ENCODE peak calls at places on chromosomes 4 and X, in eight cellular contexts. Y is CD8-positive, alpha-beta T cell; B is aorta; C is stomach; W is mesendoderm; I is right cardiac atrium; E is body of pancreas; T is lower lobe of right lung. L is an unnamed sample.

GRCh38 chr4:79514637-79515320 is 106.8 kb upstream of the GK2 start:
- DNase-seq in Y (no peak), B (no peak), C (no peak), W (no peak), I (no peak), E (no peak), T (no peak), L (no peak)

GRCh38 chr4:24988776-24989175 is 42.0 kb downstream of the LGI2 start:
- DNase-seq in Y (no peak), B (no peak), C (no peak), W (peak; percentile 92), I (no peak), E (no peak), T (no peak), L (no peak)

GRCh38 chrX:13658602-13659001 is 5.7 kb downstream of the TCEANC start:
- DNase-seq in Y (no peak), B (no peak), C (no peak), W (peak; percentile 39), I (no peak), E (no peak), T (no peak), L (no peak)

GRCh38 chr4:176999943-177000543 is 207.3 kb upstream of the VEGFC start:
- DNase-seq in Y (no peak), B (no peak), C (no peak), W (peak; percentile 12), I (no peak), E (no peak), T (no peak), L (no peak)

GRCh38 chrX:123830309-123830708 is 29.5 kb upstream of the XIAP start:
- DNase-seq in Y (no peak), B (peak; percentile 58), C (peak; percentile 36), W (no peak), I (peak; percentile 45), E (no peak), T (peak; percentile 67), L (no peak)

GRCh38 chr4:69760455-69760854 is at the start of gene SULT1B1:
- DNase-seq in Y (no peak), B (peak; percentile 45), C (peak; percentile 58), W (no peak), I (peak; percentile 33), E (no peak), T (peak; percentile 49), L (no peak)

GRCh38 chr4:2415881-2416563 is 2.4 kb downstream of the ZFYVE28 start:
- DNase-seq in Y (no peak), B (no peak), C (no peak), W (no peak), I (no peak), E (no peak), T (no peak), L (no peak)

GRCh38 chr4:90357117-90357710 is 230.0 kb downstream of the CCSER1 start:
- DNase-seq in Y (no peak), B (no peak), C (no peak), W (peak; percentile 69), I (no peak), E (no peak), T (no peak), L (no peak)

GRCh38 chrX:118523920-118524319 is 28.3 kb downstream of the DOCK11 start:
- DNase-seq in Y (peak; percentile 3), B (no peak), C (no peak), W (no peak), I (no peak), E (no peak), T (no peak), L (no peak)

GRCh38 chr4:29051381-29051965 is 1668.7 kb upstream of the PCDH7 start:
- DNase-seq in Y (no peak), B (no peak), C (no peak), W (no peak), I (no peak), E (no peak), T (no peak), L (no peak)

GRCh38 chr4:7852568-7853185 is 87.0 kb downstream of the AFAP1 start:
- DNase-seq in Y (no peak), B (no peak), C (no peak), W (no peak), I (peak; percentile 68), E (peak; percentile 32), T (no peak), L (no peak)

GRCh38 chr4:89724716-89725115 is 112.2 kb downstream of the SNCA start:
- DNase-seq in Y (no peak), B (no peak), C (no peak), W (peak; percentile 53), I (no peak), E (no peak), T (no peak), L (no peak)

GRCh38 chr4:149709640-149710039 is 106.0 kb downstream of the IQCM start:
- DNase-seq in Y (no peak), B (no peak), C (no peak), W (no peak), I (no peak), E (no peak), T (no peak), L (no peak)

DNA sequence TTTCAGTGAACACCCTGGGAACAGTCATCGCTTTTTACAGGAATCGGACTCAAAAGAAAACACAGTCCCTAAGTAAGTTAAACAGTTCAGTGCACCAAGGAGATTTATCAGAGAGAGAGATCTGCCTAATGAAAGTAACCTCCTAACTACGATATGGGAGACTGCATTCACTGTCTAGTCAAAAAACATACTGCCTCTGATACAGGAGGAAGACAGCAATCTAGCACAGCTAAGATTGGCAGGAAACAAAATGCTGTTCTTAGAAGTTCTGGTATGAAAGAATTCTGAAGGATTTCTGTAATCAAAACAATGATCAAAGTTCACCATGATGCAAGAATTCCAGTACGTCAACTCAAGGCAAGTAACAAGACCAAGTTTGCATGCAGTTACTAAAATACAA is 92.8 kb downstream of the MAML3 start:
- DNase-seq in Y (no peak), B (no peak), C (no peak), W (no peak), I (no peak), E (no peak), T (no peak), L (no peak)
- H3K27ac ChIP-seq in Y (no peak overlapping the region), B (no peak overlapping the region), C (no peak overlapping the region), W (no peak overlapping the region), I (no peak overlapping the region), E (no peak overlapping the region), T (peak overlapping the region; percentile 25), L (no peak overlapping the region)

DNA sequence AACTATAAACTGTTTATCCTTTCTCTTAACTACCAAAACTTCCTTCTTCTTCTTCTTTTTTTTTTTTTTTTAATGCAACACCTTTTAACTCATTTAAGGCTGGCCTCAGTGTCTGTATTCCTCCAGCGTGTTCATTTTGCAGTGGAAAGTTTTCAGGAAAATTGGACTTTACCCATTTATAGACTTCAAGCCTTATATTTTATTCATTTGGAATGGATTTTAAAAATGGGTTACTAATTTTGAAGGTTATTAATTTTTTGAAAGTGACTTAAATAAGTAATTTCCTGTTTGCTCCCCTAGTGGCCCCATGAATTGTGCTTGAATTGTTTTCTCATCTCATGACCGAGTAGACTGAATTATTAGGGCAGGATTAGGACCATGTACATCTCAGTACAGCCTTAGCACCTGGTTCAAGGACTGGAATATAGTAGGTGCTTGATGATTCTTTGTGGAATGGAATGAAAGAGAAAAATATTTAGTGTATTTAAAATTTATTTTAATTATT is 282.7 kb downstream of the ANKRD50 start:
- DNase-seq in Y (no peak), B (no peak), C (no peak), W (no peak), I (no peak), E (no peak), T (no peak), L (no peak)
- H3K27ac ChIP-seq in Y (no peak overlapping the region), B (no peak overlapping the region), C (no peak overlapping the region), W (no peak overlapping the region), I (no peak overlapping the region), E (no peak overlapping the region), T (no peak overlapping the region), L (no peak overlapping the region)

DNA sequence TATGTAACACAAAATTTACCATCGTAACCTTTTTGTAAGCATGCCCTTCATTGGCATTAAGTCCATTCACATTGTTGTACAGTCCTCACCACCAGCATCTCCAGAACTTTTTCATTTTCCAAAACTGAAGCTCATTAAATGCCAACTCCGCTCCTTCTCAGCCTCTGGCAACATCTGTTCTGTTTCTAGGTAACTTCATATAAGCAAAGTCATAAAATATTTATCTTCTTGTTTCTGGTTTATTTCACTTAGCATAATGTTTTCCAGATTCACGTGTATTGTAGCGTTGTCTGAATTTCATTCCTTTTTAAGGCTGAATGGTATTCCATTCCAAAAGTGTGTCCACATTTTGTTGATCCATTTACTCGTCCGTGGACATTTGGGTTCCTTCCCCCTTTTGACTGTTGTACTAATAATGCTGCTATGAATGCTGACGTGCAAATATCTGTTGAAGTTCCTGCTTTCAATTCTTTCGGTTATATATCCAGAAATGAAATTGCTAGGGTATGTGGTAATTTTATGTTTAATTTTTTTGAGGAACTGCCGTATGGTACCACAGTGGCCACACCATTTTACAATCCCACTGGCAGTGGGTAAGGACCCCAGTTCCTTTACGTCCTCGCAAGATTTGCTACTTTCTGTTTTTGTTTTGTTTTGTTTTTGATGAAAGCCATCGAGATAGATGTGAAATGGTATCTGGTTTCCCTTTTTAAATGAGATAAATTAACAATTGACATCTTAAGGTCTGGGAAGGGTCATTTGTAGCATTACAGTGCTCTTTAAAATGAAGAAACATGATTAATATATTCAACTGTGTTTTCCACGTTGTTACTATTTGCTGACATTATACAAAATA is 63.4 kb downstream of the PTTG2 start:
- DNase-seq in Y (no peak), B (no peak), C (no peak), W (no peak), I (no peak), E (no peak), T (no peak), L (no peak)
- H3K27ac ChIP-seq in Y (no peak overlapping the region), B (no peak overlapping the region), C (no peak overlapping the region), W (no peak overlapping the region), I (no peak overlapping the region), E (no peak overlapping the region), T (peak overlapping the region; percentile 16), L (no peak overlapping the region)

GRCh38 chr4:139913995-139914394 is 240.0 kb downstream of the MAML3 start:
- DNase-seq in Y (no peak), B (no peak), C (no peak), W (no peak), I (no peak), E (no peak), T (no peak), L (no peak)

GRCh38 chr4:139918591-139918990 is 235.4 kb downstream of the MAML3 start:
- DNase-seq in Y (no peak), B (no peak), C (no peak), W (no peak), I (no peak), E (no peak), T (no peak), L (no peak)

GRCh38 chr4:139913398-139913990 is 240.5 kb downstream of the MAML3 start:
- DNase-seq in Y (no peak), B (no peak), C (peak; percentile 46), W (no peak), I (peak; percentile 60), E (peak; percentile 32), T (no peak), L (no peak)

GRCh38 chr4:139917896-139918295 is 236.1 kb downstream of the MAML3 start:
- DNase-seq in Y (no peak), B (no peak), C (no peak), W (no peak), I (no peak), E (no peak), T (no peak), L (no peak)

DNA sequence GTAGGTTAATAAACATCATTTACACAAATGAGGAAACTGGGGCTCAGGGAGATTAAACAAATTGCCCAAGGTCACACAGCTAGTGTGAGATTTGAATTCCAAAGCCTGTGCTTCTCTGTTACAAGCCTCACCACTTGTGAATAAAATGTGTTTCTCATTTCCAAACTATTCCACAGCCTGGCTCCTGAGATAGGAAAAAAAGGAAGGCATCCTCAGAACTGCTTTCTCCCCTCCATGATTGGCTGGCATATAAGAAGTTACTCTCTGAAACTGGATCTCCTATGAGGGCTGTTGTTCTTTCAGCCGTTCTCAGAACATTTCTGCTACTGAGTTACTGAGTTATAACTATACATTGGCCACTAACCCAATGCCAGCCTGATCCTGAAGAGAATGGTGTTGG is 237.9 kb downstream of the MAML3 start:
- DNase-seq in Y (no peak), B (no peak), C (no peak), W (no peak), I (no peak), E (no peak), T (no peak), L (no peak)
- H3K27ac ChIP-seq in Y (no peak overlapping the region), B (no peak overlapping the region), C (no peak overlapping the region), W (no peak overlapping the region), I (peak overlapping the region; percentile 68), E (no peak overlapping the region), T (no peak overlapping the region), L (no peak overlapping the region)

L was measured in psoas muscle.